ENCODE peak calls at places on chromosomes 3 and 15, in eight cellular contexts. A, K, Q, C, W, E, X and S are unnamed samples. For H3K4me1, the result is how much of the 10 kb centered on the place peaks cover.

GRCh38 chr15:27358751-27359434 is 387.9 kb downstream of the GABRG3 start:
- DNase-seq in K (no peak), C (peak), E (no peak), W (no peak), A (no peak), Q (no peak), X (no peak), S (peak)

GRCh38 chr15:99050328-99050980 is 42.9 kb upstream of the PGPEP1L start:
- DNase-seq in K (no peak), W (no peak), E (no peak), X (peak), A (no peak), C (no peak), Q (no peak), S (no peak)

GRCh38 chr3:180267202-180267843 is 230.6 kb upstream of the PEX5L start:
- DNase-seq in A (no peak), E (no peak), K (no peak), W (no peak), C (no peak), X (no peak), Q (no peak), S (no peak)

GRCh38 chr3:196988241-196989029 is 19.8 kb upstream of the PIGZ start:
- DNase-seq in A (no peak), C (peak), X (peak), E (peak), K (peak), Q (no peak), W (no peak), S (peak)

GRCh38 chr15:62119224-62119925 is 45.7 kb downstream of the C2CD4B start:
- DNase-seq in X (no peak), E (no peak), A (no peak), K (no peak), Q (no peak), W (no peak), C (peak), S (peak)

GRCh38 chr15:68205949-68206539 is 912 bp upstream of the CALML4 start:
- DNase-seq in E (no peak), A (peak), W (no peak), X (peak), Q (no peak), K (peak), C (peak), S (peak)

GRCh38 chr3:114498779-114499370 is 205.0 kb downstream of the TIGIT start:
- DNase-seq in W (no peak), C (no peak), Q (no peak), X (no peak), K (no peak), E (no peak), A (no peak), S (peak)

GRCh38 chr3:16503191-16503776 is 10.2 kb downstream of the RFTN1 start:
- DNase-seq in W (no peak), Q (no peak), A (no peak), K (no peak), E (no peak), C (no peak), X (no peak), S (no peak)

GRCh38 chr3:182485306-182485705 is 308.0 kb upstream of the ATP11B start:
- DNase-seq in E (no peak), X (no peak), C (no peak), W (no peak), Q (no peak), K (no peak), A (no peak), S (no peak)

GRCh38 chr15:32663671-32664070 is 22.2 kb downstream of the SCG5 start:
- DNase-seq in Q (no peak), C (no peak), A (no peak), X (no peak), W (no peak), K (no peak), E (no peak), S (no peak)

GRCh38 chr3:35223636-35224035 is 415.7 kb upstream of the ARPP21 start:
- DNase-seq in X (no peak), E (no peak), K (no peak), W (no peak), C (no peak), Q (no peak), A (no peak), S (no peak)

GRCh38 chr3:39849992-39850706 is 40.7 kb downstream of the MYRIP start:
- DNase-seq in W (no peak), C (no peak), A (no peak), E (no peak), Q (no peak), K (no peak), X (no peak), S (no peak)

GRCh38 chr15:58066042-58066867 is 744 bp upstream of the ALDH1A2 start:
- DNase-seq in C (peak), E (peak), X (peak), A (peak), W (no peak), K (peak), Q (no peak), S (peak)

GRCh38 chr3:17154941-17155340 is 270.2 kb downstream of the PLCL2 start:
- DNase-seq in K (peak), C (no peak), Q (no peak), X (peak), E (no peak), A (no peak), W (no peak), S (no peak)

GRCh38 chr3:99503350-99503749 is 135.0 kb upstream of the COL8A1 start:
- DNase-seq in C (no peak), W (no peak), E (no peak), K (peak), Q (no peak), X (no peak), A (no peak), S (no peak)

GRCh38 chr3:61381745-61382392 is 130.6 kb upstream of the FHIT start:
- DNase-seq in X (no peak), C (peak), A (no peak), W (no peak), K (no peak), Q (peak), E (no peak), S (peak)

GRCh38 chr3:78580691-78581090 is 1187.1 kb downstream of the ROBO1 start:
- DNase-seq in K (no peak), E (no peak), C (peak), X (no peak), Q (no peak), W (no peak), A (no peak), S (no peak)

GRCh38 chr3:140408252-140408651 is 269.6 kb upstream of the TRIM42 start:
- DNase-seq in E (no peak), X (no peak), K (no peak), C (no peak), A (no peak), Q (no peak), W (no peak), S (no peak)

GRCh38 chr3:40309925-40310635 is 573 bp downstream of the EIF1B start:
- DNase-seq in E (no peak), X (peak), C (peak), K (peak), W (no peak), Q (no peak), A (peak), S (peak)

GRCh38 chr3:9151240-9151639 is 98.2 kb downstream of the SRGAP3 start:
- DNase-seq in K (no peak), W (no peak), E (no peak), X (no peak), C (no peak), Q (no peak), A (no peak), S (no peak)

GRCh38 chr3:16277471-16277870 is 12.5 kb downstream of the OXNAD1 start:
- DNase-seq in W (no peak), E (no peak), Q (no peak), C (no peak), A (no peak), X (no peak), K (no peak), S (no peak)

GRCh38 chr15:40002295-40002694 is 36.7 kb downstream of the SRP14 start:
- DNase-seq in Q (no peak), W (no peak), X (no peak), K (no peak), C (peak), E (no peak), A (peak), S (peak)

GRCh38 chr3:177451940-177452484 is 254.7 kb upstream of the TBL1XR1 start:
- DNase-seq in C (no peak), X (no peak), W (no peak), E (no peak), Q (no peak), K (no peak), A (no peak), S (no peak)

GRCh38 chr3:60989893-60990740 is 261.1 kb downstream of the FHIT start:
- DNase-seq in Q (no peak), C (peak), W (no peak), X (no peak), E (no peak), K (no peak), A (no peak), S (no peak)

GRCh38 chr3:155560594-155560993 is 184.3 kb downstream of the PLCH1 start:
- DNase-seq in C (peak), X (no peak), A (no peak), E (no peak), Q (peak), K (no peak), W (no peak), S (no peak)

GRCh38 chr3:168472811-168473210 is 377.1 kb upstream of the GOLIM4 start:
- DNase-seq in A (no peak), E (no peak), Q (no peak), W (no peak), X (no peak), C (peak), K (no peak), S (no peak)

GRCh38 chr15:39127151-39127815 is 453.6 kb upstream of the THBS1 start:
- DNase-seq in C (no peak), Q (no peak), E (no peak), A (no peak), X (no peak), W (no peak), K (no peak), S (no peak)

GRCh38 chr3:32440481-32441350 is 49.1 kb downstream of the CMTM7 start:
- DNase-seq in C (no peak), W (no peak), X (no peak), Q (no peak), E (no peak), A (no peak), K (no peak), S (no peak)

GRCh38 chr3:113242091-113242581 is 30.8 kb downstream of the BOC start:
- DNase-seq in K (no peak), W (no peak), A (no peak), Q (no peak), C (peak), E (no peak), X (no peak), S (no peak)

GRCh38 chr15:65732698-65733097 is 59.4 kb downstream of the DENND4A start:
- DNase-seq in W (no peak), Q (no peak), E (no peak), A (no peak), X (no peak), K (no peak), C (no peak), S (no peak)

GRCh38 chr15:32042269-32042996 is 12.1 kb downstream of the CHRNA7 start:
- DNase-seq in W (no peak), C (no peak), A (no peak), X (no peak), Q (no peak), E (no peak), K (no peak), S (no peak)

GRCh38 chr15:101266034-101266433 is 11.3 kb downstream of the SELENOS start:
- DNase-seq in A (no peak), E (no peak), K (no peak), C (no peak), X (no peak), Q (no peak), W (no peak), S (peak)

GRCh38 chr3:24713516-24713915 is 218.9 kb upstream of the THRB start:
- DNase-seq in X (no peak), C (no peak), K (no peak), A (no peak), W (no peak), Q (no peak), E (no peak), S (no peak)

GRCh38 chr3:4908769-4909156 is 70.5 kb upstream of the BHLHE40 start:
- DNase-seq in Q (no peak), K (no peak), E (no peak), X (no peak), A (no peak), W (no peak), C (no peak), S (no peak)

GRCh38 chr3:189756651-189757078 is 125.5 kb downstream of the TP63 start:
- DNase-seq in X (no peak), W (no peak), Q (no peak), K (no peak), C (peak), A (no peak), E (no peak), S (no peak)

GRCh38 chr3:33773627-33774026 is 24.8 kb upstream of the PDCD6IP start:
- DNase-seq in C (peak), E (no peak), Q (no peak), W (no peak), K (no peak), A (no peak), X (no peak), S (no peak)

GRCh38 chr15:100039994-100040393 is 301.8 kb downstream of the ADAMTS17 start:
- DNase-seq in A (no peak), X (peak), C (no peak), W (no peak), E (no peak), Q (no peak), K (no peak), S (no peak)

GRCh38 chr15:93384886-93385285 is 295.9 kb upstream of the RGMA start:
- DNase-seq in K (no peak), E (no peak), W (no peak), Q (no peak), X (no peak), C (no peak), A (no peak), S (no peak)

GRCh38 chr3:165817160-165817709 is 20.0 kb downstream of the BCHE start:
- DNase-seq in X (no peak), E (no peak), A (no peak), Q (no peak), C (no peak), K (no peak), W (no peak), S (no peak)

GRCh38 chr3:43468141-43468540 is 153.7 kb downstream of the ANO10 start:
- DNase-seq in A (no peak), E (no peak), Q (no peak), C (no peak), X (no peak), W (no peak), K (no peak), S (no peak)

GRCh38 chr3:43465109-43465508 is 156.7 kb downstream of the ANO10 start:
- DNase-seq in K (no peak), Q (no peak), A (no peak), E (no peak), X (no peak), W (no peak), C (no peak), S (no peak)
- H3K4me1 ChIP-seq in K (under half), Q (under half), A (under half), E (under half), X (under half), W (under half), C (under half), S (under half)

GRCh38 chr3:123411340-123412040 is 37.4 kb downstream of the ADCY5 start:
- DNase-seq in X (no peak), K (no peak), A (no peak), C (no peak), W (no peak), Q (no peak), E (peak), S (no peak)

GRCh38 chr3:123412811-123413588 is 35.9 kb downstream of the ADCY5 start:
- DNase-seq in W (no peak), C (no peak), Q (no peak), K (peak), E (peak), X (no peak), A (no peak), S (no peak)

GRCh38 chr3:123409443-123410148 is 39.3 kb downstream of the ADCY5 start:
- DNase-seq in Q (no peak), A (no peak), E (peak), C (no peak), W (no peak), K (no peak), X (no peak), S (peak)

GRCh38 chr3:123412076-123412475 is 36.8 kb downstream of the ADCY5 start:
- DNase-seq in W (no peak), C (peak), K (no peak), A (no peak), X (no peak), Q (no peak), E (peak), S (no peak)

DNA sequence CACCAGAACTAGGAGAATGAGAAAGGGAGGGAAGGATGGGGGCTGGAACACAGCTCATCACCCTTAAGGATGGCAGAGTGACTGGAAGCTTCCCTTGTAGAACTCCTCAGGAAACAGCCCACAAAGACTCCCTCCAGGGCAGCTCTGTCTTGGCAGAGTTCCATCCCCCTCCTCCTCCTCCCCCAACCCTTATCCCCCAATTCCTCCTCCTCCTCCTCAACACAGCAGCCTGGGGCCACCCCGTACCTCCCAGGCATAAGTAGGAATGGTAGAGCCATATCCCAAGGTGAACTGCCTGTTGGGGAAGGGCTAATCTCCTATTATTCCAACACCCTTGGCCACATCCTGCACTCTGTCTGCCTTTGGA is 38.8 kb downstream of the ADCY5 start:
- DNase-seq in A (no peak), K (no peak), C (no peak), Q (no peak), X (no peak), W (no peak), E (peak), S (no peak)
- H3K4me1 ChIP-seq in A (under half), K (under half), C (under half), Q (under half), X (under half), W (half or more), E (under half), S (half or more)

DNA sequence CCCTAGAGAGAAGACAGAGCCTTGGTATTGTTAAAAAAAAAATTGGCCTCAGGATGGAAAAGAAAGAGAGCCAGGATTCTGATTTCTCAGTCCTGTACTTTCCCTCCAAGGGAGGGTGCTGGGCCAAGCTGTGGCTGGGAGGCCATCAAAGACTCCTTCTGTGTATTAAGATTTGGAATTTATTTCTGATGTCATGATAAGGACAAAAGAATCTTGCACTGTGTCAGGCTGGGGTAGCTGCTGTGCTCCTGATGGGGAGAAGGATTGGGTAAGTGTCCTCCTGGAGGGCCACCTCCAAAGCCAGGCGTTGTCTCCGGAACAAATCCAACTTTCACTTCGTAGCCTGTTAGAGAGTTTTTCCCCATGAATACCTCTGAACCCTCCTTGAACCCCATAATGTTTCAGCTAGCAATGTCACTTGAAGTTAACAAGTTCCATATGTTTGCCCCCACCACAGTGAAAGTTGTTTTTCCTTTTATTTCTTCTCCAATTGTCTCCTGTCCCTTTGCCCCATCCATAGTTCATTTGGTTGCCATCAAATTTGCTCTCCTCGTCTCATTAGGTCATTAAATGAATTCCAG is 30.0 kb downstream of the CLDN11 start:
- DNase-seq in K (no peak), X (no peak), A (no peak), Q (no peak), C (no peak), W (no peak), E (no peak), S (no peak)
- H3K4me1 ChIP-seq in K (under half), X (under half), A (under half), Q (under half), C (under half), W (under half), E (under half), S (under half)

GRCh38 chr3:187490366-187490765 is 122.2 kb downstream of the RTP4 start:
- DNase-seq in X (no peak), Q (no peak), K (no peak), W (no peak), E (no peak), C (no peak), A (no peak), S (no peak)
- H3K4me1 ChIP-seq in X (under half), Q (under half), K (under half), W (under half), E (under half), C (under half), A (under half), S (under half)

DNA sequence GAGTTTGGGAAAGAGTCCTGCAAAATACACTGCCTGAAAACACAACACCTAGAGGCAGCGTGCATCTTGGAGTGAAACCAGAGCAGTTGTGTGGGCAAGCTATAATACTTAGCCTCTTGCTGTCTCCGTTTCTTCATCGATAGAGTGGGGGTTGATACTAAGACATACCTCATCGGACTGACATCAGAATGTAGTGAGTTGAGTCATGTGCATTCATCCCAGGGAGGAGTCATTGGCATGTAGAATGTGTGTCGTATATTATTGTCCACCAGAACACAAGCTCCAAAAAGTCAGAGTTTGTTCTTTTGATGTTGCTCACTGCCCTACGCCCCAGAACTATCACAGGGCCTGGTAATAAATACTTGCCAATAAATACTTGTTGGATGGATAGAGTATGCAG is 4.3 kb downstream of the SNTN start:
- DNase-seq in C (no peak), Q (no peak), W (no peak), X (no peak), E (no peak), A (no peak), K (no peak), S (no peak)
- H3K4me1 ChIP-seq in C (under half), Q (under half), W (under half), X (under half), E (under half), A (under half), K (under half), S (under half)

GRCh38 chr3:42750834-42751233 is 22.2 kb downstream of the CCDC13 start:
- DNase-seq in X (peak), A (peak), Q (no peak), E (no peak), C (no peak), K (no peak), W (no peak), S (no peak)

GRCh38 chr3:42747581-42747980 is 25.5 kb downstream of the CCDC13 start:
- DNase-seq in E (no peak), W (no peak), K (no peak), A (no peak), X (peak), Q (no peak), C (no peak), S (no peak)

GRCh38 chr3:42749025-42749752 is 23.9 kb downstream of the CCDC13 start:
- DNase-seq in E (no peak), X (peak), A (peak), Q (no peak), W (no peak), K (no peak), C (no peak), S (peak)

GRCh38 chr3:42751609-42752008 is 21.4 kb downstream of the CCDC13 start:
- DNase-seq in Q (no peak), X (peak), E (no peak), A (peak), W (no peak), C (no peak), K (no peak), S (no peak)

DNA sequence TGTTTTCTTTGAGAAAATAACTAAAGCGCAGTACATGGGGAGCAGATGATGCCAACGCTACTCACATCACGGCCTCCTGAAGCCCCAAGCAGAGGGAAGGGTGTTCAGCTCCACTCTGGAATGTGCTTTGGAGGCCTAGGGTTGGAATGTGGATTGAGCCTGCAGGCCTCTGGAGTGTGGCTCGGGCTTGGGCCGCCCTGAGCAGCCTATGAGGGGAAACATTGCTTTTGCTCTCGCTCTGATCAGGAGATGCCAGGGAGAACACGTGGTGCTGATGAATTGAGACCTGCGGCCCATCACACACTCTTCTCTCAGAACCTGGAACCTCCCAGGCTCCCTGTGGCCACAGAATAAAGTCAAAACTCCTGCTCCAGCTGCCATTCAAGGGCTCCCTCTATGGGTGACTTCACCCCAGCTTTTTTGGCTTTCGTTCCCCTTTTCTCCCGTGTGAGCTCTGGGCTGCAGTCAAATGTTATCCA is 23.3 kb downstream of the CCDC13 start:
- DNase-seq in Q (no peak), X (peak), A (peak), E (no peak), K (no peak), W (no peak), C (peak), S (no peak)
- H3K4me1 ChIP-seq in Q (under half), X (under half), A (under half), E (under half), K (under half), W (half or more), C (under half), S (under half)